ENCODE peak calls at places on chromosomes 2 and 18, in four cellular contexts. N is GM12878, M is H1, V is HepG2. H is an unnamed sample.

GRCh38 chr2:25481381-25482310 is 139.9 kb upstream of the DNMT3A start:
- DNase-seq in N (no peak), V (no peak), M (no peak), H (no peak)

GRCh38 chr2:182581196-182581935 is 134.7 kb upstream of the DNAJC10 start:
- DNase-seq in V (no peak), N (no peak), M (no peak), H (no peak)

GRCh38 chr2:105723431-105723830 is 21.3 kb upstream of the NCK2 start:
- DNase-seq in M (no peak), V (no peak), N (no peak), H (no peak)

GRCh38 chr2:39902103-39902502 is 123.0 kb upstream of the THUMPD2 start:
- DNase-seq in V (no peak), N (no peak), M (no peak), H (no peak)

GRCh38 chr2:171228826-171229225 is 68.1 kb upstream of the TLK1 start:
- DNase-seq in N (no peak), M (no peak), V (no peak), H (no peak)

GRCh38 chr18:32454667-32455066 is 16.0 kb downstream of the GAREM1 start:
- DNase-seq in N (no peak), V (no peak), M (no peak), H (no peak)

GRCh38 chr2:23498941-23499340 is 114.0 kb downstream of the KLHL29 start:
- DNase-seq in N (no peak), V (no peak), M (no peak), H (no peak)

GRCh38 chr2:23664069-23664788 is 262.7 kb downstream of the ATAD2B start:
- DNase-seq in M (no peak), V (peak; percentile 30), N (no peak), H (no peak)

GRCh38 chr2:31235504-31235902 is 1.6 kb downstream of the EHD3 start:
- DNase-seq in M (peak; percentile 22), V (no peak), N (no peak), H (no peak)

GRCh38 chr18:76823574-76823973 is 1.2 kb downstream of the ZNF236 start:
- DNase-seq in V (no peak), M (peak; percentile 66), N (no peak), H (peak; percentile 44)

GRCh38 chr2:190973262-190973661 is 40.7 kb downstream of the STAT1 start:
- DNase-seq in V (no peak), M (no peak), N (no peak), H (no peak)

GRCh38 chr2:190972213-190972612 is 41.8 kb downstream of the STAT1 start:
- DNase-seq in V (no peak), N (no peak), M (no peak), H (no peak)

GRCh38 chr2:190972846-190973245 is 41.1 kb downstream of the STAT1 start:
- DNase-seq in N (no peak), M (no peak), V (no peak), H (no peak)

GRCh38 chr2:190974629-190975361 is 39.2 kb downstream of the STAT1 start:
- DNase-seq in N (no peak), V (no peak), M (no peak), H (no peak)

GRCh38 chr2:190973726-190974628 is 40.0 kb downstream of the STAT1 start:
- DNase-seq in M (no peak), N (no peak), V (no peak), H (no peak)
- TF ChIP-seq TCF12 in M (no peak), N (no peak), V (no peak), H (no peak)

GRCh38 chr18:12943200-12943599 is 4.6 kb upstream of the SEH1L start:
- DNase-seq in N (no peak), M (no peak), V (no peak), H (no peak)

GRCh38 chr18:12947355-12948054 is at the start of gene SEH1L:
- DNase-seq in M (peak; percentile 99), V (peak; percentile 87), N (peak; percentile 89), H (peak; percentile 98)

GRCh38 chr18:12944724-12945123 is 3.1 kb upstream of the SEH1L start:
- DNase-seq in N (no peak), V (no peak), M (no peak), H (no peak)

GRCh38 chr18:12948055-12948804 is 419 bp downstream of the SEH1L start:
- DNase-seq in V (peak; percentile 87), M (no peak), N (peak; percentile 78), H (peak; percentile 93)

GRCh38 chr18:12946549-12947354 is 1.1 kb upstream of the SEH1L start:
- DNase-seq in M (no peak), N (no peak), V (peak; percentile 93), H (peak; percentile 36)
- TF ChIP-seq TCF12 in M (no peak), N (no peak), V (no peak), H (peak; percentile 83)

DNA sequence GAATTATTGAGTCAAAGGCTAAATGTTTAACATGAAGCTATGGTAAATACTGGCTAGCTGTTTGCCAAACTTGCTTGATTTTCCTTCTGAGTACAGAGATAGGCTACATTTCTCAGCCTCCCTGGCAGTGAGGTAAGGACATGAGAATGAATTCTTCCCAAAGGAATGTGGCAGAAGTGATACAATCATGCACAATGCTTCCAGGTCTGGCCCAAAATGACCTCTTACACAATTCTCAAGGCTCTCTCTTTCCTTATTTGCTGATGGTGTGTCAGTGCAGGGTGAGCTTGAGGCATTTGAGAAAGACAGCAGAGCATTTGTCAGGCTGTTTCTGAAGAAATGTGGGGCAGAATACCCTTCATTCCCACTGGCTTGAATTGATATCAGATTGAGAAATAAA is 95.6 kb upstream of the NABP1 start:
- DNase-seq in M (no peak), V (peak; percentile 44), N (no peak), H (no peak)
- TF ChIP-seq TCF12 in M (no peak), V (no peak), N (no peak), H (peak; percentile 58)

GRCh38 chr2:175571078-175571653 is 389.7 kb upstream of the ATP5MC3 start:
- DNase-seq in M (no peak), V (no peak), N (no peak), H (no peak)
- TF ChIP-seq TCF12 in M (no peak), V (no peak), N (no peak), H (no peak)

GRCh38 chr2:12720181-12720580 is 3.4 kb downstream of the TRIB2 start:
- DNase-seq in V (no peak), N (no peak), M (no peak), H (no peak)
- TF ChIP-seq TCF12 in V (no peak), N (no peak), M (no peak), H (peak; percentile 2)

H was measured in SK-N-SH.